ENCODE peak calls at places on chromosomes 1 and 21, in eight cellular contexts. C, A, M, N, Z, K, P and Y are unnamed samples.

GRCh38 chr1:41791667-41792484 is 126.8 kb downstream of the HIVEP3 start:
- DNase-seq in M (no peak), A (no peak), Z (no peak), K (no peak), P (no peak), N (no peak), C (no peak), Y (no peak)

GRCh38 chr1:233635765-233636502 is 22.0 kb downstream of the KCNK1 start:
- DNase-seq in C (no peak), Z (no peak), N (no peak), P (no peak), K (no peak), M (no peak), A (no peak), Y (peak)

GRCh38 chr1:239700667-239701066 is 314.3 kb downstream of the CHRM3 start:
- DNase-seq in P (no peak), C (no peak), Z (no peak), A (no peak), M (no peak), K (no peak), N (no peak), Y (no peak)

GRCh38 chr1:180975551-180975950 is 47.1 kb downstream of the STX6 start:
- DNase-seq in A (no peak), P (no peak), N (no peak), K (peak), Z (no peak), M (no peak), C (no peak), Y (peak)

GRCh38 chr21:27532081-27532480 is 565.2 kb upstream of the ADAMTS5 start:
- DNase-seq in Z (no peak), M (no peak), C (no peak), K (peak), P (no peak), A (no peak), N (no peak), Y (peak)

GRCh38 chr1:175548774-175549173 is 194.6 kb downstream of the TNR start:
- DNase-seq in C (no peak), A (no peak), Z (no peak), M (peak), K (no peak), N (no peak), P (no peak), Y (peak)

GRCh38 chr1:36771222-36771621 is 263.1 kb downstream of the GRIK3 start:
- DNase-seq in C (no peak), K (no peak), M (no peak), A (no peak), Z (peak), P (no peak), N (no peak), Y (no peak)

GRCh38 chr1:161115132-161115711 is 2.6 kb downstream of the PFDN2 start:
- DNase-seq in M (peak), A (no peak), C (no peak), Z (no peak), N (peak), P (no peak), K (peak), Y (peak)

GRCh38 chr21:34946385-34947121 is 102.5 kb downstream of the RUNX1 start:
- DNase-seq in A (no peak), M (no peak), C (no peak), P (no peak), K (no peak), Z (no peak), N (no peak), Y (no peak)

GRCh38 chr21:45994086-45994661 is 12.6 kb downstream of the COL6A1 start:
- DNase-seq in P (no peak), N (peak), A (no peak), K (no peak), C (no peak), Z (peak), M (no peak), Y (no peak)

GRCh38 chr1:19357299-19357698 is 45.2 kb downstream of the SLC66A1 start:
- DNase-seq in M (no peak), N (no peak), P (no peak), K (no peak), C (no peak), A (no peak), Z (no peak), Y (no peak)

GRCh38 chr1:154988053-154988954 is 5.1 kb upstream of the LENEP start:
- DNase-seq in K (no peak), Z (no peak), C (no peak), A (no peak), M (no peak), N (peak), P (no peak), Y (no peak)

GRCh38 chr1:205423248-205423647 is 1.4 kb upstream of the LEMD1 start:
- DNase-seq in K (no peak), M (no peak), A (no peak), Z (no peak), N (no peak), P (no peak), C (no peak), Y (no peak)

GRCh38 chr1:212514056-212514614 is 81.4 kb downstream of the NENF start:
- DNase-seq in M (peak), Z (peak), C (no peak), N (peak), K (peak), A (peak), P (no peak), Y (peak)

GRCh38 chr1:167926486-167926997 is 9.9 kb upstream of the DCAF6 start:
- DNase-seq in K (no peak), M (no peak), N (no peak), C (no peak), A (no peak), P (no peak), Z (no peak), Y (no peak)

GRCh38 chr1:15455522-15455921 is 1.0 kb upstream of the CELA2A start:
- DNase-seq in N (no peak), M (no peak), Z (no peak), K (peak), P (no peak), A (no peak), C (no peak), Y (peak)

GRCh38 chr1:87196110-87196509 is 132.6 kb upstream of the LMO4 start:
- DNase-seq in K (no peak), Z (no peak), C (no peak), M (no peak), N (no peak), A (no peak), P (no peak), Y (no peak)

GRCh38 chr1:172770081-172770480 is 111.2 kb downstream of the FASLG start:
- DNase-seq in N (no peak), K (no peak), Z (no peak), M (no peak), C (no peak), A (no peak), P (no peak), Y (no peak)

GRCh38 chr21:28884976-28885852 is 107.5 kb downstream of the LTN1 start:
- DNase-seq in N (peak), A (peak), C (peak), K (peak), M (peak), P (peak), Z (peak), Y (peak)

GRCh38 chr1:206890125-206890637 is 7.1 kb upstream of the IL24 start:
- DNase-seq in Z (no peak), M (peak), P (no peak), K (peak), N (no peak), C (no peak), A (no peak), Y (peak)

GRCh38 chr1:117146570-117147340 is 25.2 kb upstream of the TRIM45 start:
- DNase-seq in Z (no peak), A (no peak), M (peak), K (peak), C (no peak), P (no peak), N (peak), Y (peak)

GRCh38 chr21:38325761-38326420 is 69.1 kb downstream of the KCNJ15 start:
- DNase-seq in P (no peak), N (no peak), A (no peak), Z (no peak), C (no peak), M (no peak), K (no peak), Y (no peak)

GRCh38 chr1:219518168-219518905 is 94.6 kb downstream of the ZC3H11B start:
- DNase-seq in C (no peak), K (peak), P (no peak), Z (no peak), A (no peak), N (no peak), M (peak), Y (peak)

GRCh38 chr1:184851822-184852746 is 97.4 kb upstream of the EDEM3 start:
- DNase-seq in A (no peak), N (no peak), M (no peak), K (no peak), Z (no peak), C (no peak), P (no peak), Y (no peak)

GRCh38 chr1:67689267-67690017 is 4.4 kb downstream of the GADD45A start:
- DNase-seq in Z (no peak), N (no peak), M (peak), K (peak), A (no peak), C (no peak), P (no peak), Y (no peak)

GRCh38 chr1:115291731-115292130 is 46.3 kb downstream of the NGF start:
- DNase-seq in P (no peak), Z (no peak), M (no peak), K (no peak), A (no peak), N (no peak), C (no peak), Y (no peak)

DNA sequence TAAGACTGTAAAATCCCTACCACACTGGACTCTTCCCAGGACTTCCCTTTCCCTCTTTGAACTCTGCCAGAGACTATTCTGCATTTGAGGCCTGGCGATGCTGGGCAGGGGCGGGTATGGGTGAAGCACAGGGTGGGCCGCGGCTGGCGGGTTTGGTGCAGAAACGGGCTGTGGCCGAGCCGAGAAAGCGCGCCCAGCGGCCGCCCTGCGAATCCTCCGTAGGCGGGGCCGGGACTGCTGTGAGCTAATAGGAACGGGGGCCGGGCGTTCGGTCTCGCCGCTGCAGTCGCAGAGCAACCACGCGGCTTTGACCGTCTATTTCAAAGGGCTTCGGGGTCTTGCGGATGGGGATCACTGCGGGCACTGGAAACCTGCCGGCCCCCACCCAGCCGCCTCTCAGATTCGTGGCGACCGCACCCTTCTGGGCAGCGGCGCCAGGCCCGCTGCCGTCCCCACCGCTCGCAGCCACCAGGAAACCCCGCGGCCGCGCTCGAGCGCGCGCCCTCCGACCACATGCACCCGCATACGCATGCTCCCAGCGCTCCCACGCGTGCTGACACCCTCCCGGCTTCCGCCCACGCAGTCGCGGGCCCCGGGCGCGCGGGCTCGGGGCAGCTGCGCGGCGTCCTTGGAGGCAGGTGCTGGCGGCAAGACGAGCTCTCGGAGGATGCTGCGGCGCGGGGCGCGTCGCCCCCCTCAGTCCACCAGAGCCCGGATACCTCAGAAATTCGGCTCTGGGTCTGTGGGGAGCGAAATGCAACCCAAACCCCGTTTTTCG is 32.7 kb downstream of the DNTTIP2 start:
- DNase-seq in N (peak), M (peak), A (peak), P (peak), C (peak), K (peak), Z (peak), Y (peak)
- TF ChIP-seq CTCF in N (peak), M (peak), A (peak), P (peak), C (peak), K (peak), Z (peak), Y (no peak)

DNA sequence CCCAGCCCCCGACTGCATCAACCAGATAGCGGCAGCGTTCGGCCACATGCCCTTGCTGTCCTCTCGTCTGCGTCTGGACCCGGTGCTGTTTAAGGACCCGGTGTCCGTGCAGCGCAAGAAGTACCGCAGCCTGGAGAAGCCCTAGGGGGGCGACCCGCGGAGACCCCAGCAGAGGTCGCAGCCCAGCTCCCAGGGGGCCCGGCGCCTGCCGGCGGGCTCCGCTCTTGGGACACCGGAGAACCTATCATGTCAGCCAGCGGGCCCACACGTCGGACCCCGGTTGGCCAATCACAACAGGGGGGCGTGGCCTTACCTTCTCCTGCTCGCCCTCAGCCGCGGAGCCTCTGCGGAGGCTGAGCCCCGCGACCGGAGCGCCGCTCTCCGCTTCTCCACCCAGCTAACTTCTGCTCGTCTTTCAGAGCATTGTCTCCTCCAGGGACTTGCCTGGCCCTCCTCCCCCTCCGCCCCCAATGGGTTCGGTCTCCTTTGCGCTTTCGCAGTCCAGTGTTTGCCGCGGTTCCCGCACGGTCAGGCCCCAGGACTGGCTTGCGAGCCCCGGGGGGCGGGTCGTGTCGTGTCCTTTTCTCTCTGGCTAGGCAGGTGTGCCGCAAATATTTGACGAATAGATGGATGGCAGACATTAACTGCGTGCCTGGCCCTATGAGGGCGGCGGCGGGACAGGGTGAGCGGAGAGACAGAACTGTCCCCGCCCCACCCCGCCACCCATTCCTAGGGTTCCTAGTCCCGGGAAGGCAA is 10.5 kb downstream of the SLC30A2 start:
- DNase-seq in K (peak), N (peak), A (peak), P (peak), M (peak), C (peak), Z (peak), Y (peak)
- TF ChIP-seq CTCF in K (no peak), N (no peak), A (no peak), P (no peak), M (no peak), C (no peak), Z (no peak), Y (no peak)

GRCh38 chr21:37073417-37074194 is 552 bp downstream of the TTC3 start:
- DNase-seq in N (no peak), Z (peak), K (peak), A (peak), P (no peak), M (no peak), C (no peak), Y (peak)
- TF ChIP-seq CTCF in N (no peak), Z (no peak), K (no peak), A (peak), P (no peak), M (peak), C (no peak), Y (no peak)

DNA sequence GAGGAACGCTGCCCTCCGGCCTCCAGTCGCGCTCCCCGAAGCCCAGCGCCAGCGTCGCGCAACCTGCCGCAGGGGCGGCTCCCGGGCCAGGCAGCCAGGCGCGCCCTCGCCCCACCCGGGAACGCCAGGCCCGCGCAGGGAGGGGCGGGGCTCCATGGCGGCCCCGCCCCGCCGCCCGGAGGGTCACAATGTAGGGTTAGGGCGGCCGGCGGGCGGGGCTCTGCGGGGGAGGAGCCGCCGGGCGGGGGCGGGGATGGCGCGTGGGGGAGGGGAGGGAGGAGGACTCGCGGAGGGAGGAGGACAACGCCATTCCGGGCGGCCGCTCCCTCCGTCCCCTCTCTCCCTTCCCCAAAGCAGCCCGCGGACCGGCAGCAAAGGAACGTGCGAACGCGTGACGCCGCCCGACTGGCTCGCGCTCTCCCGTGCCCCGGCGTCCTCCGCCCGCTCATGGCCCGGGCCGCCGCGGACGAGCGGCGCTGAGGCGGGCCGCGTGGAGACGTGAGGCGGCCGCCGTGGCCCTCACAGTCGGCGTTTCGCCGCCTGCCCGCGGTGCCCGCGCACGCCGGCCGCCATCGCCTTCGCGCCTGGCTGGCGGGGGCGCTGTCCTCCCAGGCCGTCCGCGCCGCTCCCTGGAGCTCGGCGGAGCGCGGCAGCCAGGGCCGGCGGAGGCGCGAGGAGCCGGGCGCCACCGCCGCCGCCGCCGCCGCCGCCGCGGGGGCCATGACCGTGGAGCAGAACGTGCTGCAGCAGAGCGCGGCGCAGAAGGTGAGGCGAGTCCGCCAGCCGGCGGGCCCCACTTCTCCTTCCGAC is at the start of gene USP25:
- DNase-seq in A (peak), Z (peak), P (peak), N (peak), C (peak), K (peak), M (peak), Y (peak)
- TF ChIP-seq CTCF in A (peak), Z (no peak), P (peak), N (peak), C (no peak), K (no peak), M (peak), Y (no peak)

GRCh38 chr1:27539901-27540861 is 50.2 kb upstream of the WASF2 start:
- DNase-seq in N (peak), K (peak), M (peak), C (no peak), P (no peak), Z (peak), A (no peak), Y (peak)
- TF ChIP-seq CTCF in N (no peak), K (no peak), M (no peak), C (no peak), P (no peak), Z (no peak), A (no peak), Y (no peak)

GRCh38 chr1:6399294-6399693 is 5.7 kb upstream of the ACOT7 start:
- DNase-seq in A (no peak), M (no peak), C (no peak), P (no peak), N (no peak), K (no peak), Z (no peak), Y (no peak)

GRCh38 chr1:6397844-6398243 is 4.3 kb upstream of the ACOT7 start:
- DNase-seq in K (no peak), P (no peak), N (no peak), M (no peak), C (no peak), A (no peak), Z (no peak), Y (no peak)

GRCh38 chr1:6393400-6394187 is at the start of gene ACOT7:
- DNase-seq in C (peak), P (peak), A (peak), K (peak), Z (peak), N (peak), M (peak), Y (peak)

GRCh38 chr1:6392880-6393399 is 627 bp downstream of the ACOT7 start:
- DNase-seq in Z (no peak), M (no peak), N (no peak), C (peak), P (peak), K (no peak), A (no peak), Y (no peak)

DNA sequence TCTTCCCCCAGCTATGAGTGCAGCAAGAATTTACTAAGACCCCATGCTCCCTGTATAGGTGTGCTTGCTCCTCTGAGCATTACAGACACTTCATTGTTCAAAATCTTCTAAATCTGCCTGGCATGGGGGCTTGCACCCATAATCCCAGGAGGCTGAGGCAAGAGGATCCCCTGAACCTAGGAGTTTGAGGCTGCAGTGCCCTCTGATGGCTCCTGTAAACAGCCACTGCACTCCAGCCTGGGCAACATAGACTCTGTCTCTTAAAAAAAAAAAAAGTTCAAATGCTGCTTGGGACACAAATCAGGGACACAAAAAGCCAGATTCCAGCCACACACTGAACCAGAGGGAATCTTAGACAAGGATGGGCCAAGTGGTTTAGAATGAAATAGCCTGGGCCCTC is 3.4 kb upstream of the ACOT7 start:
- DNase-seq in N (no peak), Z (no peak), C (no peak), A (no peak), P (no peak), K (no peak), M (no peak), Y (no peak)
- TF ChIP-seq CTCF in N (no peak), Z (no peak), C (no peak), A (no peak), P (no peak), K (peak), M (peak), Y (peak)

GRCh38 chr1:8439015-8439702 is 121.2 kb downstream of the SLC45A1 start:
- DNase-seq in C (peak), K (peak), P (peak), N (peak), Z (peak), A (peak), M (peak), Y (peak)
- TF ChIP-seq CTCF in C (peak), K (no peak), P (peak), N (no peak), Z (no peak), A (no peak), M (no peak), Y (no peak)